ENCODE peak calls at places on chromosomes 16 and 17, in seven cellular contexts. One of them, this sample, is unnamed.

GRCh38 chr16:84138500-84138823 is 6.5 kb downstream of the HSDL1 start:
- DNase-seq in bronchial epithelial cell: no peak
- DNase-seq in astrocyte of the cerebellum: no peak
- DNase-seq in dorsolateral prefrontal cortex: no peak
- DNase-seq in choroid plexus epithelial cell: no peak
- DNase-seq in HCT116: no peak
- DNase-seq in heart left ventricle: no peak
- DNase-seq in this sample: no peak

GRCh38 chr16:22848451-22848850 is 34.5 kb downstream of the HS3ST2 start:
- DNase-seq in HCT116: no peak
- DNase-seq in astrocyte of the cerebellum: no peak
- DNase-seq in dorsolateral prefrontal cortex: no peak
- DNase-seq in bronchial epithelial cell: peak
- DNase-seq in heart left ventricle: no peak
- DNase-seq in choroid plexus epithelial cell: no peak
- DNase-seq in this sample: no peak

GRCh38 chr16:54317306-54317705 is 30.7 kb upstream of the IRX3 start:
- DNase-seq in choroid plexus epithelial cell: no peak
- DNase-seq in dorsolateral prefrontal cortex: no peak
- DNase-seq in bronchial epithelial cell: no peak
- DNase-seq in heart left ventricle: no peak
- DNase-seq in astrocyte of the cerebellum: no peak
- DNase-seq in HCT116: no peak
- DNase-seq in this sample: no peak

GRCh38 chr16:24999856-25000447 is 15.2 kb downstream of the ARHGAP17 start:
- DNase-seq in heart left ventricle: no peak
- DNase-seq in HCT116: no peak
- DNase-seq in astrocyte of the cerebellum: no peak
- DNase-seq in bronchial epithelial cell: no peak
- DNase-seq in choroid plexus epithelial cell: peak
- DNase-seq in dorsolateral prefrontal cortex: no peak
- DNase-seq in this sample: no peak

GRCh38 chr17:49372428-49372827 is 10.4 kb upstream of the ZNF652 start:
- DNase-seq in HCT116: no peak
- DNase-seq in bronchial epithelial cell: no peak
- DNase-seq in dorsolateral prefrontal cortex: no peak
- DNase-seq in heart left ventricle: no peak
- DNase-seq in astrocyte of the cerebellum: no peak
- DNase-seq in choroid plexus epithelial cell: no peak
- DNase-seq in this sample: no peak

GRCh38 chr16:28910046-28911031 is 14.7 kb downstream of the RABEP2 start:
- DNase-seq in dorsolateral prefrontal cortex: no peak
- DNase-seq in bronchial epithelial cell: peak
- DNase-seq in heart left ventricle: no peak
- DNase-seq in choroid plexus epithelial cell: no peak
- DNase-seq in astrocyte of the cerebellum: no peak
- DNase-seq in HCT116: peak
- DNase-seq in this sample: no peak

GRCh38 chr16:3194792-3195191 is 6.8 kb downstream of the OR1F1 start:
- DNase-seq in heart left ventricle: no peak
- DNase-seq in dorsolateral prefrontal cortex: no peak
- DNase-seq in choroid plexus epithelial cell: no peak
- DNase-seq in astrocyte of the cerebellum: no peak
- DNase-seq in HCT116: no peak
- DNase-seq in bronchial epithelial cell: no peak
- DNase-seq in this sample: no peak

GRCh38 chr16:30065943-30066881 is 652 bp downstream of the ALDOA start:
- DNase-seq in heart left ventricle: peak
- DNase-seq in bronchial epithelial cell: peak
- DNase-seq in astrocyte of the cerebellum: no peak
- DNase-seq in HCT116: no peak
- DNase-seq in dorsolateral prefrontal cortex: peak
- DNase-seq in choroid plexus epithelial cell: peak
- DNase-seq in this sample: no peak

GRCh38 chr17:2357237-2357636 is 19.9 kb downstream of the SGSM2 start:
- DNase-seq in HCT116: no peak
- DNase-seq in bronchial epithelial cell: no peak
- DNase-seq in astrocyte of the cerebellum: no peak
- DNase-seq in heart left ventricle: no peak
- DNase-seq in dorsolateral prefrontal cortex: no peak
- DNase-seq in choroid plexus epithelial cell: no peak
- DNase-seq in this sample: no peak

GRCh38 chr16:89360760-89361435 is 129.5 kb downstream of the ANKRD11 start:
- DNase-seq in HCT116: no peak
- DNase-seq in heart left ventricle: no peak
- DNase-seq in choroid plexus epithelial cell: peak
- DNase-seq in bronchial epithelial cell: no peak
- DNase-seq in dorsolateral prefrontal cortex: no peak
- DNase-seq in astrocyte of the cerebellum: no peak
- DNase-seq in this sample: no peak

GRCh38 chr16:89357055-89357454 is 133.3 kb downstream of the ANKRD11 start:
- DNase-seq in heart left ventricle: no peak
- DNase-seq in bronchial epithelial cell: peak
- DNase-seq in astrocyte of the cerebellum: no peak
- DNase-seq in HCT116: no peak
- DNase-seq in choroid plexus epithelial cell: no peak
- DNase-seq in dorsolateral prefrontal cortex: no peak
- DNase-seq in this sample: no peak

GRCh38 chr16:89357460-89357859 is 132.9 kb downstream of the ANKRD11 start:
- DNase-seq in heart left ventricle: peak
- DNase-seq in bronchial epithelial cell: no peak
- DNase-seq in dorsolateral prefrontal cortex: peak
- DNase-seq in astrocyte of the cerebellum: no peak
- DNase-seq in choroid plexus epithelial cell: no peak
- DNase-seq in HCT116: no peak
- DNase-seq in this sample: no peak

GRCh38 chr16:89359296-89360147 is 130.8 kb downstream of the ANKRD11 start:
- DNase-seq in astrocyte of the cerebellum: no peak
- DNase-seq in choroid plexus epithelial cell: no peak
- DNase-seq in heart left ventricle: no peak
- DNase-seq in HCT116: no peak
- DNase-seq in dorsolateral prefrontal cortex: no peak
- DNase-seq in bronchial epithelial cell: no peak
- DNase-seq in this sample: no peak

GRCh38 chr16:89358030-89359005 is 132.0 kb downstream of the ANKRD11 start:
- DNase-seq in bronchial epithelial cell: no peak
- DNase-seq in choroid plexus epithelial cell: no peak
- DNase-seq in HCT116: no peak
- DNase-seq in heart left ventricle: no peak
- DNase-seq in astrocyte of the cerebellum: no peak
- DNase-seq in dorsolateral prefrontal cortex: no peak
- DNase-seq in this sample: no peak
- H3K4me3 ChIP-seq in bronchial epithelial cell: no peak
- H3K4me3 ChIP-seq in choroid plexus epithelial cell: no peak
- H3K4me3 ChIP-seq in HCT116: no peak
- H3K4me3 ChIP-seq in heart left ventricle: peak
- H3K4me3 ChIP-seq in astrocyte of the cerebellum: no peak
- H3K4me3 ChIP-seq in dorsolateral prefrontal cortex: no peak
- H3K4me3 ChIP-seq in this sample: no peak

DNA sequence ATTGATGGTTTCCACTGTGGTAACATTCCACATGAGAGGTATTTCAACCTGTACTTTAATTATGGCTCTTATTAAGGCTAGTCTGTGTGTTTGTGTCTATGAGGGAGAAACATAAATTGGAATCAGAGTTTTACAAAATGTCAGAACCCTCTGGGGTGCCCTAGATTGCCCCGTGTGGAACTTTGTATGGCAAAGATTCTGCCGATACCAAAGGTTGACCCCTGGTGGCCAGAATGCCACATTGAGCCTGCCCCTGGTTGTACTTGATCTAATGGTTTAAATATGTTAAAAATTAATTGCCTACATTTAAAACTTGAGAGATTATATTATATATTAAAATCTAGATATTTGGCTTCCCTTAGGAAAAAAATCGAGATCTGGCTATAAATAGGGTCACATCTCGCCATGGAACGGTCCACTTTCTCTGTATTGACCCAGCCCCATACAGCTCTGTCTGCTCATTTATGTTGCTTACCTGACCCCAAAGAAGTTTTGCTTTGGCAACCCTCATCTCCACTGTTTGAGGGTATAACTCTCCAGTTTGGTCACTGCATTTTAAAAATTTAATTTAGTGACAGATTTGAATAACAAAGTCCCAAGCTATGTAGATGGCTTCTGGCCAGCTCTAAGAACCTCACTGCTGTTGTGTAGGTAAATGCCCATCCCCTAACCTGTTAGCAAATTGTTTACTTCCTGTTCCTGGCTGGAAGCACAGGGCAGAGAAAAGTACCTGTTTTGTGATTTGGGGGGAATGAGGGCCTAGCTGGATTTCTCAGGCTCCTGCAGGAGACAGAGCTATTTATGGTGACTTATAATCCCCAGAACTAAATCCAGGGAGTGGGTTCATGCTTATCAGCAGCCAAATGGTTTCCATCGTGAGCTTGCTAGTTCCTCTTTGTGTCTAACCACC is 95.0 kb downstream of the PLCG2 start:
- DNase-seq in astrocyte of the cerebellum: no peak
- DNase-seq in bronchial epithelial cell: peak
- DNase-seq in heart left ventricle: peak
- DNase-seq in HCT116: peak
- DNase-seq in choroid plexus epithelial cell: peak
- DNase-seq in dorsolateral prefrontal cortex: no peak
- DNase-seq in this sample: no peak
- TF ChIP-seq CTCF in astrocyte of the cerebellum: peak
- TF ChIP-seq CTCF in bronchial epithelial cell: peak
- TF ChIP-seq CTCF in heart left ventricle: peak
- TF ChIP-seq CTCF in HCT116: peak
- TF ChIP-seq CTCF in choroid plexus epithelial cell: peak
- TF ChIP-seq CTCF in dorsolateral prefrontal cortex: peak
- TF ChIP-seq CTCF in this sample: peak

GRCh38 chr16:85441189-85441889 is 171.8 kb upstream of the GSE1 start:
- DNase-seq in HCT116: peak
- DNase-seq in astrocyte of the cerebellum: no peak
- DNase-seq in choroid plexus epithelial cell: no peak
- DNase-seq in bronchial epithelial cell: no peak
- DNase-seq in heart left ventricle: no peak
- DNase-seq in dorsolateral prefrontal cortex: no peak
- DNase-seq in this sample: no peak

GRCh38 chr16:85444879-85445778 is 168.0 kb upstream of the GSE1 start:
- DNase-seq in astrocyte of the cerebellum: no peak
- DNase-seq in choroid plexus epithelial cell: no peak
- DNase-seq in bronchial epithelial cell: no peak
- DNase-seq in dorsolateral prefrontal cortex: no peak
- DNase-seq in HCT116: no peak
- DNase-seq in heart left ventricle: no peak
- DNase-seq in this sample: no peak

GRCh38 chr16:85441890-85442670 is 171.0 kb upstream of the GSE1 start:
- DNase-seq in astrocyte of the cerebellum: no peak
- DNase-seq in bronchial epithelial cell: no peak
- DNase-seq in HCT116: no peak
- DNase-seq in choroid plexus epithelial cell: no peak
- DNase-seq in dorsolateral prefrontal cortex: no peak
- DNase-seq in heart left ventricle: no peak
- DNase-seq in this sample: no peak

GRCh38 chr16:85443531-85443930 is 169.6 kb upstream of the GSE1 start:
- DNase-seq in astrocyte of the cerebellum: no peak
- DNase-seq in HCT116: no peak
- DNase-seq in choroid plexus epithelial cell: no peak
- DNase-seq in bronchial epithelial cell: no peak
- DNase-seq in dorsolateral prefrontal cortex: no peak
- DNase-seq in heart left ventricle: no peak
- DNase-seq in this sample: no peak

DNA sequence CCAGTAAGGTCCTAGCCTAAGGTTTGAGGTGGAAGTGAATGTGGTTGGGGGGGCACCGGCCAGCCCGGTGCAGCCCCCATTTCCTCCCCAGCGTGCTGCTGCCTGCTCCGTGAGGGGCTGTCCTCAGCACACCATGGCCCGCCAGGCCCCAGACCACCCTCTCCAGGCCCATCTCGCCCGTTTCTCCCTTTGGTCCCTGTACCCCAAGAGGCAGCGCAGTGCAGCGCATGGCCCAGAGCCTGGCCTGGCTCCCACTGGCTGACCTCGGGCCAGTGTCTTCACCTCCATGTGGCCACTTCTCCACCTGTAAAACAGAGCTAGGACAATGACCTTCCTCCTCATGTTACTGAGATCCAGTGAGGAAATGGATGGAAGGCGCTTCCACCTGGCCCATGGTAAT is 170.0 kb upstream of the GSE1 start:
- DNase-seq in dorsolateral prefrontal cortex: no peak
- DNase-seq in choroid plexus epithelial cell: no peak
- DNase-seq in HCT116: no peak
- DNase-seq in bronchial epithelial cell: no peak
- DNase-seq in astrocyte of the cerebellum: no peak
- DNase-seq in heart left ventricle: no peak
- DNase-seq in this sample: no peak
- H3K4me3 ChIP-seq in dorsolateral prefrontal cortex: no peak
- H3K4me3 ChIP-seq in choroid plexus epithelial cell: no peak
- H3K4me3 ChIP-seq in HCT116: no peak
- H3K4me3 ChIP-seq in bronchial epithelial cell: no peak
- H3K4me3 ChIP-seq in astrocyte of the cerebellum: no peak
- H3K4me3 ChIP-seq in heart left ventricle: no peak
- H3K4me3 ChIP-seq in this sample: no peak

GRCh38 chr17:79353548-79353947 is 257.3 kb downstream of the RBFOX3 start:
- DNase-seq in astrocyte of the cerebellum: no peak
- DNase-seq in dorsolateral prefrontal cortex: no peak
- DNase-seq in bronchial epithelial cell: no peak
- DNase-seq in HCT116: no peak
- DNase-seq in heart left ventricle: no peak
- DNase-seq in choroid plexus epithelial cell: no peak
- DNase-seq in this sample: no peak
- TF ChIP-seq CTCF in astrocyte of the cerebellum: no peak
- TF ChIP-seq CTCF in dorsolateral prefrontal cortex: no peak
- TF ChIP-seq CTCF in bronchial epithelial cell: no peak
- TF ChIP-seq CTCF in HCT116: no peak
- TF ChIP-seq CTCF in heart left ventricle: no peak
- TF ChIP-seq CTCF in choroid plexus epithelial cell: no peak
- TF ChIP-seq CTCF in this sample: no peak

GRCh38 chr17:13086142-13086769 is 68.4 kb upstream of the ELAC2 start:
- DNase-seq in dorsolateral prefrontal cortex: no peak
- DNase-seq in astrocyte of the cerebellum: no peak
- DNase-seq in choroid plexus epithelial cell: no peak
- DNase-seq in HCT116: no peak
- DNase-seq in heart left ventricle: peak
- DNase-seq in bronchial epithelial cell: no peak
- DNase-seq in this sample: peak
- H3K4me3 ChIP-seq in dorsolateral prefrontal cortex: no peak
- H3K4me3 ChIP-seq in astrocyte of the cerebellum: no peak
- H3K4me3 ChIP-seq in choroid plexus epithelial cell: no peak
- H3K4me3 ChIP-seq in HCT116: no peak
- H3K4me3 ChIP-seq in heart left ventricle: no peak
- H3K4me3 ChIP-seq in bronchial epithelial cell: no peak
- H3K4me3 ChIP-seq in this sample: no peak

GRCh38 chr17:68526548-68526947 is 14.3 kb downstream of the PRKAR1A start:
- DNase-seq in HCT116: no peak
- DNase-seq in choroid plexus epithelial cell: no peak
- DNase-seq in bronchial epithelial cell: no peak
- DNase-seq in dorsolateral prefrontal cortex: no peak
- DNase-seq in heart left ventricle: no peak
- DNase-seq in astrocyte of the cerebellum: no peak
- DNase-seq in this sample: no peak
- TF ChIP-seq CTCF in HCT116: no peak
- TF ChIP-seq CTCF in choroid plexus epithelial cell: no peak
- TF ChIP-seq CTCF in bronchial epithelial cell: no peak
- TF ChIP-seq CTCF in dorsolateral prefrontal cortex: no peak
- TF ChIP-seq CTCF in heart left ventricle: no peak
- TF ChIP-seq CTCF in astrocyte of the cerebellum: no peak
- TF ChIP-seq CTCF in this sample: no peak

GRCh38 chr17:7215136-7215638 is 4.4 kb downstream of the DLG4 start:
- DNase-seq in HCT116: no peak
- DNase-seq in choroid plexus epithelial cell: no peak
- DNase-seq in bronchial epithelial cell: no peak
- DNase-seq in heart left ventricle: no peak
- DNase-seq in astrocyte of the cerebellum: no peak
- DNase-seq in dorsolateral prefrontal cortex: no peak
- DNase-seq in this sample: no peak
- H3K4me3 ChIP-seq in HCT116: peak
- H3K4me3 ChIP-seq in choroid plexus epithelial cell: peak
- H3K4me3 ChIP-seq in bronchial epithelial cell: no peak
- H3K4me3 ChIP-seq in heart left ventricle: peak
- H3K4me3 ChIP-seq in astrocyte of the cerebellum: peak
- H3K4me3 ChIP-seq in dorsolateral prefrontal cortex: peak
- H3K4me3 ChIP-seq in this sample: peak

This sample was measured in AG09309.